ENCODE peak calls at places on chromosomes 12 and 14, in seven cellular contexts. One of them, this sample, is unnamed.

GRCh38 chr12:101935769-101936741 is 58.7 kb downstream of the DRAM1 start:
- DNase-seq in transverse colon: peak
- DNase-seq in ovary: peak
- DNase-seq in tibial nerve: peak
- DNase-seq in SK-N-SH: no peak
- DNase-seq in A549: no peak
- DNase-seq in stomach: no peak
- DNase-seq in this sample: no peak

GRCh38 chr12:718756-719138 is 33.6 kb upstream of the WNK1 start:
- DNase-seq in transverse colon: no peak
- DNase-seq in ovary: no peak
- DNase-seq in tibial nerve: no peak
- DNase-seq in SK-N-SH: no peak
- DNase-seq in A549: no peak
- DNase-seq in stomach: no peak
- DNase-seq in this sample: no peak

GRCh38 chr14:73253721-73254120 is 16.4 kb downstream of the PAPLN start:
- DNase-seq in transverse colon: no peak
- DNase-seq in ovary: no peak
- DNase-seq in tibial nerve: no peak
- DNase-seq in SK-N-SH: no peak
- DNase-seq in A549: no peak
- DNase-seq in stomach: no peak
- DNase-seq in this sample: no peak

GRCh38 chr12:132373967-132374820 is 44.8 kb upstream of the GALNT9 start:
- DNase-seq in transverse colon: no peak
- DNase-seq in ovary: no peak
- DNase-seq in tibial nerve: no peak
- DNase-seq in SK-N-SH: no peak
- DNase-seq in A549: no peak
- DNase-seq in stomach: no peak
- DNase-seq in this sample: no peak

GRCh38 chr14:96424104-96424989 is 32.4 kb downstream of the AK7 start:
- DNase-seq in transverse colon: peak
- DNase-seq in ovary: no peak
- DNase-seq in tibial nerve: peak
- DNase-seq in SK-N-SH: peak
- DNase-seq in A549: peak
- DNase-seq in stomach: peak
- DNase-seq in this sample: no peak

GRCh38 chr12:38389581-38389980 is 73.0 kb downstream of the ALG10B start:
- DNase-seq in transverse colon: no peak
- DNase-seq in ovary: no peak
- DNase-seq in tibial nerve: no peak
- DNase-seq in SK-N-SH: no peak
- DNase-seq in A549: no peak
- DNase-seq in stomach: no peak
- DNase-seq in this sample: no peak

GRCh38 chr14:34038358-34039057 is 87.6 kb upstream of the EGLN3 start:
- DNase-seq in transverse colon: no peak
- DNase-seq in ovary: no peak
- DNase-seq in tibial nerve: no peak
- DNase-seq in SK-N-SH: no peak
- DNase-seq in A549: no peak
- DNase-seq in stomach: no peak
- DNase-seq in this sample: no peak

GRCh38 chr14:100871234-100872186 is 32.0 kb downstream of the RTL1 start:
- DNase-seq in transverse colon: no peak
- DNase-seq in ovary: no peak
- DNase-seq in tibial nerve: no peak
- DNase-seq in SK-N-SH: no peak
- DNase-seq in A549: peak
- DNase-seq in stomach: no peak
- DNase-seq in this sample: no peak

GRCh38 chr12:81231574-81232368 is 153.9 kb downstream of the ACSS3 start:
- DNase-seq in transverse colon: no peak
- DNase-seq in ovary: no peak
- DNase-seq in tibial nerve: no peak
- DNase-seq in SK-N-SH: no peak
- DNase-seq in A549: no peak
- DNase-seq in stomach: no peak
- DNase-seq in this sample: no peak

GRCh38 chr12:123726962-123727361 is 14.8 kb downstream of the ATP6V0A2 start:
- DNase-seq in transverse colon: no peak
- DNase-seq in ovary: no peak
- DNase-seq in tibial nerve: no peak
- DNase-seq in SK-N-SH: no peak
- DNase-seq in A549: no peak
- DNase-seq in stomach: no peak
- DNase-seq in this sample: no peak

GRCh38 chr14:72634910-72635647 is 258.8 kb downstream of the DPF3 start:
- DNase-seq in transverse colon: no peak
- DNase-seq in ovary: no peak
- DNase-seq in tibial nerve: no peak
- DNase-seq in SK-N-SH: no peak
- DNase-seq in A549: no peak
- DNase-seq in stomach: no peak
- DNase-seq in this sample: peak

GRCh38 chr12:116263431-116263830 is 14.1 kb downstream of the MED13L start:
- DNase-seq in transverse colon: no peak
- DNase-seq in ovary: no peak
- DNase-seq in tibial nerve: no peak
- DNase-seq in SK-N-SH: no peak
- DNase-seq in A549: no peak
- DNase-seq in stomach: no peak
- DNase-seq in this sample: no peak

GRCh38 chr12:64583395-64584172 is 26.7 kb upstream of the RASSF3 start:
- DNase-seq in transverse colon: no peak
- DNase-seq in ovary: no peak
- DNase-seq in tibial nerve: no peak
- DNase-seq in SK-N-SH: peak
- DNase-seq in A549: no peak
- DNase-seq in stomach: no peak
- DNase-seq in this sample: no peak

GRCh38 chr12:33439587-33440011 is at the start of gene SYT10:
- DNase-seq in transverse colon: no peak
- DNase-seq in ovary: no peak
- DNase-seq in tibial nerve: no peak
- DNase-seq in SK-N-SH: peak
- DNase-seq in A549: no peak
- DNase-seq in stomach: no peak
- DNase-seq in this sample: no peak

GRCh38 chr12:50390284-50390683 is 6.1 kb downstream of the FAM186A start:
- DNase-seq in transverse colon: no peak
- DNase-seq in ovary: no peak
- DNase-seq in tibial nerve: peak
- DNase-seq in SK-N-SH: no peak
- DNase-seq in A549: peak
- DNase-seq in stomach: no peak
- DNase-seq in this sample: no peak

GRCh38 chr12:102526701-102527100 is 46.3 kb upstream of the IGF1 start:
- DNase-seq in transverse colon: no peak
- DNase-seq in ovary: no peak
- DNase-seq in tibial nerve: no peak
- DNase-seq in SK-N-SH: no peak
- DNase-seq in A549: no peak
- DNase-seq in stomach: no peak
- DNase-seq in this sample: no peak

GRCh38 chr14:75540479-75540851 is 18.2 kb downstream of the BATF start:
- DNase-seq in transverse colon: no peak
- DNase-seq in ovary: no peak
- DNase-seq in tibial nerve: no peak
- DNase-seq in SK-N-SH: no peak
- DNase-seq in A549: no peak
- DNase-seq in stomach: no peak
- DNase-seq in this sample: no peak

GRCh38 chr12:15011162-15011561 is 38.3 kb downstream of the PDE6H start:
- DNase-seq in transverse colon: no peak
- DNase-seq in ovary: no peak
- DNase-seq in tibial nerve: no peak
- DNase-seq in SK-N-SH: no peak
- DNase-seq in A549: peak
- DNase-seq in stomach: no peak
- DNase-seq in this sample: no peak

GRCh38 chr12:93759512-93760081 is 82.4 kb downstream of the CRADD start:
- DNase-seq in transverse colon: no peak
- DNase-seq in ovary: no peak
- DNase-seq in tibial nerve: no peak
- DNase-seq in SK-N-SH: no peak
- DNase-seq in A549: no peak
- DNase-seq in stomach: no peak
- DNase-seq in this sample: no peak

GRCh38 chr12:93757792-93758694 is 80.9 kb downstream of the CRADD start:
- DNase-seq in transverse colon: no peak
- DNase-seq in ovary: no peak
- DNase-seq in tibial nerve: no peak
- DNase-seq in SK-N-SH: no peak
- DNase-seq in A549: no peak
- DNase-seq in stomach: no peak
- DNase-seq in this sample: no peak

GRCh38 chr12:93756295-93756694 is 79.1 kb downstream of the CRADD start:
- DNase-seq in transverse colon: no peak
- DNase-seq in ovary: no peak
- DNase-seq in tibial nerve: no peak
- DNase-seq in SK-N-SH: no peak
- DNase-seq in A549: no peak
- DNase-seq in stomach: no peak
- DNase-seq in this sample: no peak

GRCh38 chr12:93760275-93760875 is 83.2 kb downstream of the CRADD start:
- DNase-seq in transverse colon: no peak
- DNase-seq in ovary: no peak
- DNase-seq in tibial nerve: no peak
- DNase-seq in SK-N-SH: no peak
- DNase-seq in A549: no peak
- DNase-seq in stomach: no peak
- DNase-seq in this sample: no peak

GRCh38 chr12:93758974-93759373 is 81.8 kb downstream of the CRADD start:
- DNase-seq in transverse colon: no peak
- DNase-seq in ovary: no peak
- DNase-seq in tibial nerve: no peak
- DNase-seq in SK-N-SH: no peak
- DNase-seq in A549: no peak
- DNase-seq in stomach: no peak
- DNase-seq in this sample: no peak
- TF ChIP-seq EP300 in transverse colon: no peak
- TF ChIP-seq EP300 in ovary: no peak
- TF ChIP-seq EP300 in tibial nerve: no peak
- TF ChIP-seq EP300 in SK-N-SH: no peak
- TF ChIP-seq EP300 in A549: no peak
- TF ChIP-seq EP300 in stomach: no peak
- TF ChIP-seq EP300 in this sample: no peak

GRCh38 chr12:6532927-6533652 is 1.2 kb upstream of the GAPDH start:
- DNase-seq in transverse colon: peak
- DNase-seq in ovary: peak
- DNase-seq in tibial nerve: peak
- DNase-seq in SK-N-SH: peak
- DNase-seq in A549: peak
- DNase-seq in stomach: peak
- DNase-seq in this sample: peak

GRCh38 chr12:6534914-6535696 is 788 bp downstream of the GAPDH start:
- DNase-seq in transverse colon: peak
- DNase-seq in ovary: peak
- DNase-seq in tibial nerve: peak
- DNase-seq in SK-N-SH: peak
- DNase-seq in A549: peak
- DNase-seq in stomach: peak
- DNase-seq in this sample: peak

GRCh38 chr12:6534158-6534913 is at the start of gene GAPDH:
- DNase-seq in transverse colon: peak
- DNase-seq in ovary: peak
- DNase-seq in tibial nerve: peak
- DNase-seq in SK-N-SH: peak
- DNase-seq in A549: peak
- DNase-seq in stomach: peak
- DNase-seq in this sample: peak

GRCh38 chr12:6532051-6532926 is 2.0 kb upstream of the GAPDH start:
- DNase-seq in transverse colon: peak
- DNase-seq in ovary: no peak
- DNase-seq in tibial nerve: no peak
- DNase-seq in SK-N-SH: peak
- DNase-seq in A549: peak
- DNase-seq in stomach: peak
- DNase-seq in this sample: no peak

DNA sequence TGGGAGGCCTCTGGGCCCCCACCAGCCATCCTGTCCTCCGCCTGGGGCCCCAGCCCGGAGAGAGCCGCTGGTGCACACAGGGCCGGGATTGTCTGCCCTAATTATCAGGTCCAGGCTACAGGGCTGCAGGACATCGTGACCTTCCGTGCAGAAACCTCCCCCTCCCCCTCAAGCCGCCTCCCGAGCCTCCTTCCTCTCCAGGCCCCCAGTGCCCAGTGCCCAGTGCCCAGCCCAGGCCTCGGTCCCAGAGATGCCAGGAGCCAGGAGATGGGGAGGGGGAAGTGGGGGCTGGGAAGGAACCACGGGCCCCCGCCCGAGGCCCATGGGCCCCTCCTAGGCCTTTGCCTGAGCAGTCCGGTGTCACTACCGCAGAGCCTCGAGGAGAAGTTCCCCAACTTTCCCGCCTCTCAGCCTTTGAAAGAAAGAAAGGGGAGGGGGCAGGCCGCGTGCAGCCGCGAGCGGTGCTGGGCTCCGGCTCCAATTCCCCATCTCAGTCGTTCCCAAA is 612 bp upstream of the GAPDH start:
- DNase-seq in transverse colon: peak
- DNase-seq in ovary: peak
- DNase-seq in tibial nerve: no peak
- DNase-seq in SK-N-SH: peak
- DNase-seq in A549: peak
- DNase-seq in stomach: peak
- DNase-seq in this sample: peak
- TF ChIP-seq EP300 in transverse colon: no peak
- TF ChIP-seq EP300 in ovary: no peak
- TF ChIP-seq EP300 in tibial nerve: peak
- TF ChIP-seq EP300 in SK-N-SH: no peak
- TF ChIP-seq EP300 in A549: no peak
- TF ChIP-seq EP300 in stomach: no peak
- TF ChIP-seq EP300 in this sample: no peak

DNA sequence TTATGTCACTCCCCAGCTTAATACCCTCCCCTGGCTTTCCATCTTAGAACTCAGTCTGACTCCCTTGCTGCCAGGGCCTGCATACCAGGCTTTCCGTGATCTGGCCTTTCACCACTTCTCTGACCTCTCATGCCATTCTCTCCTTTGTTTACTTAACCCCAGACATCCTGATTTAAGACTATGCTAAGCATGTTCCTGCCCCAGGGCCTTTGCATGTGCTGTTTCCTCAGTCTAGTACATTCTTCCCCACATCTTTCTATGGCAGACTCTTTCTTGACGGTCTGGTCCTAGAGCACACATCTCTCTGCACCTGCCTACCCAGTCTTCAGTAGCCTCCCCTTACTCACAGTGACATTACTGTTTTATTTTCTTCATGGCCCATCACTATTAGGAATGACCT is 42.2 kb downstream of the PLXNC1 start:
- DNase-seq in transverse colon: no peak
- DNase-seq in ovary: no peak
- DNase-seq in tibial nerve: no peak
- DNase-seq in SK-N-SH: no peak
- DNase-seq in A549: no peak
- DNase-seq in stomach: no peak
- DNase-seq in this sample: no peak
- TF ChIP-seq EP300 in transverse colon: no peak
- TF ChIP-seq EP300 in ovary: no peak
- TF ChIP-seq EP300 in tibial nerve: no peak
- TF ChIP-seq EP300 in SK-N-SH: no peak
- TF ChIP-seq EP300 in A549: no peak
- TF ChIP-seq EP300 in stomach: no peak
- TF ChIP-seq EP300 in this sample: no peak

GRCh38 chr12:16602412-16602811 is 3.5 kb downstream of the LMO3 start:
- DNase-seq in transverse colon: no peak
- DNase-seq in ovary: no peak
- DNase-seq in tibial nerve: no peak
- DNase-seq in SK-N-SH: no peak
- DNase-seq in A549: no peak
- DNase-seq in stomach: no peak
- DNase-seq in this sample: no peak
- TF ChIP-seq EP300 in transverse colon: no peak
- TF ChIP-seq EP300 in ovary: no peak
- TF ChIP-seq EP300 in tibial nerve: no peak
- TF ChIP-seq EP300 in SK-N-SH: no peak
- TF ChIP-seq EP300 in A549: no peak
- TF ChIP-seq EP300 in stomach: no peak
- TF ChIP-seq EP300 in this sample: no peak

This sample was measured in esophagus muscularis mucosa.